ENCODE peak calls at places on chromosomes 5 and 9, in six cellular contexts. One of them, this sample, is unnamed.

GRCh38 chr5:111942661-111943401 is 185.8 kb upstream of the NREP start:
- DNase-seq in kidney tubule cell: no peak
- DNase-seq in foreskin melanocyte: no peak
- DNase-seq in nucleus accumbens: no peak
- DNase-seq in germinal center: no peak
- DNase-seq in A549: no peak
- DNase-seq in this sample: no peak

GRCh38 chr9:99109522-99109921 is 4.6 kb downstream of the TGFBR1 start:
- DNase-seq in germinal center: no peak
- DNase-seq in nucleus accumbens: no peak
- DNase-seq in foreskin melanocyte: peak; percentile 66
- DNase-seq in A549: no peak
- DNase-seq in kidney tubule cell: no peak
- DNase-seq in this sample: peak; percentile 84

GRCh38 chr9:134946663-134947062 is 29.0 kb upstream of the FCN1 start:
- DNase-seq in nucleus accumbens: no peak
- DNase-seq in kidney tubule cell: no peak
- DNase-seq in foreskin melanocyte: no peak
- DNase-seq in germinal center: no peak
- DNase-seq in A549: no peak
- DNase-seq in this sample: no peak

GRCh38 chr5:2391566-2391965 is 359.9 kb downstream of the IRX2 start:
- DNase-seq in germinal center: no peak
- DNase-seq in foreskin melanocyte: no peak
- DNase-seq in nucleus accumbens: no peak
- DNase-seq in kidney tubule cell: no peak
- DNase-seq in A549: no peak
- DNase-seq in this sample: no peak

GRCh38 chr5:177426566-177427210 is at the start of gene GRK6:
- DNase-seq in kidney tubule cell: peak; percentile 57
- DNase-seq in nucleus accumbens: no peak
- DNase-seq in germinal center: peak; percentile 65
- DNase-seq in foreskin melanocyte: no peak
- DNase-seq in A549: no peak
- DNase-seq in this sample: no peak

GRCh38 chr9:109793196-109793595 is 13.2 kb downstream of the PALM2AKAP2 start:
- DNase-seq in kidney tubule cell: peak; percentile 76
- DNase-seq in foreskin melanocyte: peak; percentile 96
- DNase-seq in nucleus accumbens: no peak
- DNase-seq in A549: peak; percentile 25
- DNase-seq in germinal center: no peak
- DNase-seq in this sample: no peak

GRCh38 chr9:114551750-114552685 is 35.6 kb upstream of the ATP6V1G1 start:
- DNase-seq in nucleus accumbens: no peak
- DNase-seq in A549: peak; percentile 89
- DNase-seq in germinal center: no peak
- DNase-seq in foreskin melanocyte: peak; percentile 99
- DNase-seq in kidney tubule cell: peak; percentile 99
- DNase-seq in this sample: peak; percentile 84

GRCh38 chr5:57221049-57221568 is 47.2 kb downstream of the GPBP1 start:
- DNase-seq in kidney tubule cell: peak; percentile 64
- DNase-seq in foreskin melanocyte: peak; percentile 55
- DNase-seq in A549: peak; percentile 63
- DNase-seq in germinal center: peak; percentile 50
- DNase-seq in nucleus accumbens: no peak
- DNase-seq in this sample: no peak

GRCh38 chr5:15333091-15333490 is 166.9 kb upstream of the FBXL7 start:
- DNase-seq in kidney tubule cell: no peak
- DNase-seq in A549: no peak
- DNase-seq in foreskin melanocyte: no peak
- DNase-seq in germinal center: no peak
- DNase-seq in nucleus accumbens: no peak
- DNase-seq in this sample: no peak

GRCh38 chr9:114722937-114723620 is 41.1 kb upstream of the TEX48 start:
- DNase-seq in nucleus accumbens: no peak
- DNase-seq in kidney tubule cell: no peak
- DNase-seq in foreskin melanocyte: no peak
- DNase-seq in A549: no peak
- DNase-seq in germinal center: no peak
- DNase-seq in this sample: no peak

GRCh38 chr5:2093859-2094615 is 211.3 kb upstream of the IRX4 start:
- DNase-seq in foreskin melanocyte: no peak
- DNase-seq in nucleus accumbens: no peak
- DNase-seq in kidney tubule cell: no peak
- DNase-seq in germinal center: no peak
- DNase-seq in A549: peak; percentile 55
- DNase-seq in this sample: no peak

GRCh38 chr9:133396952-133397351 is 20.8 kb downstream of the STKLD1 start:
- DNase-seq in A549: peak; percentile 61
- DNase-seq in foreskin melanocyte: no peak
- DNase-seq in nucleus accumbens: no peak
- DNase-seq in kidney tubule cell: no peak
- DNase-seq in germinal center: no peak
- DNase-seq in this sample: no peak

This sample was measured in CD14-positive monocyte.